ENCODE peak calls at places on chromosomes 12 and 14, in six cellular contexts. I is A673, A is neural progenitor cell, O is PC-9, W is K562, L is GM23338. E is an unnamed sample.
A peak's percentile ranks its signal among the peaks of the same experiment; 100 is the strongest.

GRCh38 chr12:43336962-43337555 is 214.9 kb downstream of the ADAMTS20 start:
- DNase-seq in I (peak; percentile 42), A (peak; percentile 33), O (no peak), W (no peak), L (peak; percentile 57), E (peak; percentile 42)

GRCh38 chr14:52080171-52080800 is 11.4 kb upstream of the NID2 start:
- DNase-seq in I (no peak), A (no peak), O (peak; percentile 58), W (no peak), L (no peak), E (no peak)

GRCh38 chr12:47950856-47951468 is 12.4 kb upstream of the TMEM106C start:
- DNase-seq in I (no peak), A (no peak), O (no peak), W (no peak), L (no peak), E (peak; percentile 46)

GRCh38 chr14:72369106-72369505 is 436.9 kb downstream of the RGS6 start:
- DNase-seq in I (no peak), A (no peak), O (no peak), W (no peak), L (no peak), E (no peak)

GRCh38 chr14:49497725-49498348 is 88.3 kb downstream of the RPS29 start:
- DNase-seq in I (peak; percentile 86), A (peak; percentile 81), O (peak; percentile 57), W (peak; percentile 57), L (peak; percentile 94), E (peak; percentile 26)

GRCh38 chr14:95941897-95942296 is 65.3 kb downstream of the TUNAR start:
- DNase-seq in I (no peak), A (no peak), O (no peak), W (no peak), L (no peak), E (no peak)

GRCh38 chr14:33952541-33952940 is 1.7 kb upstream of the EGLN3 start:
- DNase-seq in I (no peak), A (no peak), O (no peak), W (no peak), L (no peak), E (no peak)

GRCh38 chr12:65875635-65876034 is 51.4 kb downstream of the HMGA2 start:
- DNase-seq in I (no peak), A (no peak), O (no peak), W (no peak), L (no peak), E (no peak)

GRCh38 chr12:52232233-52232915 is 669 bp upstream of the KRT7 start:
- DNase-seq in I (no peak), A (peak; percentile 36), O (peak; percentile 61), W (no peak), L (peak; percentile 57), E (no peak)

GRCh38 chr14:81474156-81474492 is 59.5 kb downstream of the SEL1L start:
- DNase-seq in I (no peak), A (no peak), O (no peak), W (no peak), L (no peak), E (no peak)

GRCh38 chr12:113242018-113242418 is 20.8 kb downstream of the TPCN1 start:
- DNase-seq in I (no peak), A (no peak), O (peak; percentile 96), W (no peak), L (no peak), E (no peak)

GRCh38 chr14:86311151-86311550 is 781.2 kb downstream of the FLRT2 start:
- DNase-seq in I (no peak), A (no peak), O (no peak), W (no peak), L (no peak), E (no peak)

GRCh38 chr14:100471451-100472093 is 115.6 kb downstream of the BEGAIN start:
- DNase-seq in I (no peak), A (peak; percentile 50), O (peak; percentile 85), W (no peak), L (no peak), E (no peak)

GRCh38 chr12:68750506-68750905 is 4.5 kb downstream of the SLC35E3 start:
- DNase-seq in I (no peak), A (peak; percentile 11), O (no peak), W (no peak), L (no peak), E (no peak)

GRCh38 chr12:24212496-24212895 is 263.0 kb upstream of the SOX5 start:
- DNase-seq in I (no peak), A (no peak), O (no peak), W (no peak), L (no peak), E (no peak)

GRCh38 chr12:50302686-50303085 is 19.4 kb upstream of the LIMA1 start:
- DNase-seq in I (no peak), A (no peak), O (no peak), W (no peak), L (no peak), E (no peak)

GRCh38 chr14:95474941-95475340 is 41.5 kb downstream of the SYNE3 start:
- DNase-seq in I (no peak), A (no peak), O (no peak), W (no peak), L (no peak), E (no peak)

GRCh38 chr14:20379743-20380142 is 33.6 kb downstream of the TEP1 start:
- DNase-seq in I (no peak), A (no peak), O (no peak), W (no peak), L (no peak), E (no peak)

GRCh38 chr12:30585877-30586276 is 109.8 kb downstream of the IPO8 start:
- DNase-seq in I (no peak), A (no peak), O (no peak), W (no peak), L (no peak), E (no peak)

GRCh38 chr12:11765817-11766794 is 116.6 kb downstream of the ETV6 start:
- DNase-seq in I (peak; percentile 94), A (no peak), O (no peak), W (no peak), L (no peak), E (peak; percentile 45)

GRCh38 chr12:3075315-3075714 is 1.9 kb upstream of the TSPAN9 start:
- DNase-seq in I (no peak), A (no peak), O (no peak), W (no peak), L (no peak), E (no peak)

GRCh38 chr12:100797246-100797645 is 2.7 kb downstream of the ANO4 start:
- DNase-seq in I (peak; percentile 86), A (peak; percentile 16), O (no peak), W (no peak), L (peak; percentile 37), E (peak; percentile 39)

GRCh38 chr12:69935651-69936100 is 110.6 kb downstream of the MYRFL start:
- DNase-seq in I (no peak), A (no peak), O (no peak), W (no peak), L (no peak), E (no peak)

DNA sequence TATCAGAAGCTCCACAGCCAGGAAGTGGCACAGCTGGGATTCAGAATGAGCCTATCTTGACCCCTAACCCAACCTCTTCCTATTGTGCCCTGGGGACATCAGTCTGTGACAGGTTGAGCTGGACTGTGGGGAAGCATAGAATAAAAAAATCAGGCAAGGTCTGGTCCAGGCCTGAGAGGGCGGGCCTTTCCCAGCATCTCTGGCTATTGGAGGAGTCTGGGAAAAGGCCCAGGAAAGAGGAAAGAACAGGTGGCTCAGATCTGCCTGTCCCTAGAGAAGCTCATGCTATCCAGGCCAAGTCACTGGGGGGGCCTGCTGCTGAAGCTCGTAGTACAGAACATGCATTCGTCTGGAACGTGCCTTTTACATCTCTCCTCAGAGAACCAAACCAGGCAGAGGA is 100.5 kb downstream of the PPM1H start:
- DNase-seq in I (no peak), A (no peak), O (no peak), W (no peak), L (no peak), E (no peak)
- H3K4me1 ChIP-seq in I (no peaks in the 10 kb centered on the region), A (no peaks in the 10 kb centered on the region), O (no peaks in the 10 kb centered on the region), W (no peaks in the 10 kb centered on the region), L (no peaks in the 10 kb centered on the region), E (peaks cover 2% of the 10 kb centered on the region)

GRCh38 chr12:1706284-1707016 is 15.6 kb downstream of the ADIPOR2 start:
- DNase-seq in I (no peak), A (no peak), O (peak; percentile 25), W (no peak), L (no peak), E (no peak)

GRCh38 chr12:1705774-1706173 is 14.9 kb downstream of the ADIPOR2 start:
- DNase-seq in I (no peak), A (no peak), O (no peak), W (no peak), L (no peak), E (no peak)

GRCh38 chr12:1702708-1703107 is 11.8 kb downstream of the ADIPOR2 start:
- DNase-seq in I (no peak), A (no peak), O (no peak), W (no peak), L (no peak), E (no peak)

GRCh38 chr12:1703771-1704170 is 12.9 kb downstream of the ADIPOR2 start:
- DNase-seq in I (no peak), A (no peak), O (no peak), W (no peak), L (no peak), E (no peak)

DNA sequence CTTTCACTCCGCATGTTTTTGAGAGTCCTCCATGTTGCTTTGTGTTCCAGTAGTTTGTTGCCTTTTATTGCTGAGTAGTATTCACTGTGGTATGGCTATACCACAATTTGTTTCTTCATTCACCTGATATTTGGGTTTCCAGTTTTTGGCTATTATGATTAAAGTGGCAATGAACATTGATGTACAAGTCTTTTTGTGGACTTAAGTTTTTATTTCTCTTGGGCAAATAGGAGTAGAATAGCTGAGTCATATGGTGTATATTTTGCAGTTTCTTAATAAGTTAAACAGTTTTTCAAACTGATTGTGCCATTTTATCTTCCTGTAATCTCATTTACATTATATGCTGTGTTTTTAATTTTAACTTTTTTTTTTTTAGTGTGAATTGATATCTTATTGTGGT is 16.2 kb downstream of the ADIPOR2 start:
- DNase-seq in I (no peak), A (no peak), O (no peak), W (no peak), L (no peak), E (no peak)
- H3K4me1 ChIP-seq in I (peaks cover 17% of the 10 kb centered on the region), A (no peaks in the 10 kb centered on the region), O (peaks cover 25% of the 10 kb centered on the region), W (peaks cover 3% of the 10 kb centered on the region), L (peaks cover 7% of the 10 kb centered on the region), E (peaks cover 18% of the 10 kb centered on the region)

DNA sequence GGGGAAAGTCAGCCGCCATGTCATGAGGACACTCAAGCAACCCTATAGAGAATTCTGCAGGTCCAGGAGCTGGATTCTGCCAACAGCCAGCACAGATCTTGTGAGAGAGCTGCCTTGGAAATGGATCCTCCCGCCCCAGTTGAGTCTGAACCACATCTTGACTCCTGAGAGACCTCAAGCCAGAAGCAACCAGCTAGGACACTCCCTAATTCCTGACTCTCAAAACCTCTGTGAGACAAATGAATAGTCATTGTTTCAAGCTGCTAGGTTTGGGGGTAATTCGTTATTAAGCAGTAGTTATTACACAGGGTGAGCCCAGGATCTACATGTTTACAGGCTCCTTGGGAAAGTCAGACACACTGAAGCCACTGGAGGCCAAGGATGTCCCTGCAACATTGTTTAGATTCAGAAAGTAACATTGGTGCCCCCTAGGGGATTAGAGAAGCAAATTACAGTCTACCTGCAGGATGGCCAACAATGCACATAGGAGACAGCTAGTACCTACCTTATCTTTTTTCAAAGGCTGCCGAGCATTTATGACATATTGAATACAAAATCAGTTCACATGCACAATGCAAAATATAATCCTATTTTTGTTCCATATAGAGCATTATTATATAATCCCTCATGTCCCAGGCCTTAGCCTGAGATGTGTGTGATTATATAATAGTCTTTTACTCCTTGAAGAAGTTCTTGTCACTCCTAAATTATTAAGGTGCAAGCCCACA is 57.9 kb upstream of the FICD start:
- DNase-seq in I (peak; percentile 89), A (peak; percentile 81), O (no peak), W (peak; percentile 71), L (peak; percentile 91), E (peak; percentile 49)
- H3K4me1 ChIP-seq in I (no peaks in the 10 kb centered on the region), A (no peaks in the 10 kb centered on the region), O (no peaks in the 10 kb centered on the region), W (no peaks in the 10 kb centered on the region), L (peaks cover 9% of the 10 kb centered on the region), E (no peaks in the 10 kb centered on the region)

GRCh38 chr14:97196336-97196735 is 399.2 kb downstream of the VRK1 start:
- DNase-seq in I (no peak), A (no peak), O (no peak), W (no peak), L (no peak), E (no peak)
- H3K4me1 ChIP-seq in I (no peaks in the 10 kb centered on the region), A (no peaks in the 10 kb centered on the region), O (no peaks in the 10 kb centered on the region), W (no peaks in the 10 kb centered on the region), L (no peaks in the 10 kb centered on the region), E (no peaks in the 10 kb centered on the region)

E was measured in HAP-1.